ENCODE peak calls at places on chromosomes 11 and 22, in four cellular contexts. S, X, L and C are unnamed samples.
A peak's percentile ranks its signal among the peaks of the same experiment; 100 is the strongest.

GRCh38 chr11:72333657-72334056 is 89.7 kb upstream of the PHOX2A start:
- DNase-seq in S (peak; percentile 10), X (no peak), L (peak; percentile 48), C (peak; percentile 18)

GRCh38 chr11:97570636-97571035 is 1180.8 kb downstream of the JRKL start:
- DNase-seq in S (no peak), X (no peak), L (no peak), C (no peak)

GRCh38 chr11:57015679-57016078 is 27.0 kb downstream of the OR5AK2 start:
- DNase-seq in S (no peak), X (no peak), L (no peak), C (no peak)

GRCh38 chr11:80118071-80118470 is 677.2 kb upstream of the TENM4 start:
- DNase-seq in S (no peak), X (no peak), L (no peak), C (no peak)

GRCh38 chr22:36541831-36542391 is 12.9 kb upstream of the EIF3D start:
- DNase-seq in S (peak; percentile 70), X (peak; percentile 64), L (no peak), C (peak; percentile 95)

GRCh38 chr11:2589538-2589934 is 110.3 kb downstream of the KCNQ1OT1 start:
- DNase-seq in S (no peak), X (no peak), L (no peak), C (no peak)

GRCh38 chr11:46381046-46381835 is at the start of gene MDK:
- DNase-seq in S (no peak), X (no peak), L (peak; percentile 75), C (no peak)

GRCh38 chr11:72587696-72588095 is 86.5 kb downstream of the PDE2A start:
- DNase-seq in S (no peak), X (no peak), L (no peak), C (no peak)

GRCh38 chr11:45155627-45156180 is 9.3 kb downstream of the PRDM11 start:
- DNase-seq in S (no peak), X (no peak), L (no peak), C (no peak)

GRCh38 chr11:45155058-45155551 is 8.7 kb downstream of the PRDM11 start:
- DNase-seq in S (no peak), X (no peak), L (no peak), C (no peak)

GRCh38 chr11:45156201-45156600 is 9.8 kb downstream of the PRDM11 start:
- DNase-seq in S (no peak), X (no peak), L (no peak), C (no peak)

GRCh38 chr11:45152740-45153595 is 6.5 kb downstream of the PRDM11 start:
- DNase-seq in S (no peak), X (no peak), L (no peak), C (no peak)

GRCh38 chr11:45154276-45154675 is 7.8 kb downstream of the PRDM11 start:
- DNase-seq in S (no peak), X (no peak), L (no peak), C (no peak)
- H3K4me1 ChIP-seq in S (no peaks in the 10 kb centered on the region), X (no peaks in the 10 kb centered on the region), L (peaks cover 9% of the 10 kb centered on the region), C (no peaks in the 10 kb centered on the region)

DNA sequence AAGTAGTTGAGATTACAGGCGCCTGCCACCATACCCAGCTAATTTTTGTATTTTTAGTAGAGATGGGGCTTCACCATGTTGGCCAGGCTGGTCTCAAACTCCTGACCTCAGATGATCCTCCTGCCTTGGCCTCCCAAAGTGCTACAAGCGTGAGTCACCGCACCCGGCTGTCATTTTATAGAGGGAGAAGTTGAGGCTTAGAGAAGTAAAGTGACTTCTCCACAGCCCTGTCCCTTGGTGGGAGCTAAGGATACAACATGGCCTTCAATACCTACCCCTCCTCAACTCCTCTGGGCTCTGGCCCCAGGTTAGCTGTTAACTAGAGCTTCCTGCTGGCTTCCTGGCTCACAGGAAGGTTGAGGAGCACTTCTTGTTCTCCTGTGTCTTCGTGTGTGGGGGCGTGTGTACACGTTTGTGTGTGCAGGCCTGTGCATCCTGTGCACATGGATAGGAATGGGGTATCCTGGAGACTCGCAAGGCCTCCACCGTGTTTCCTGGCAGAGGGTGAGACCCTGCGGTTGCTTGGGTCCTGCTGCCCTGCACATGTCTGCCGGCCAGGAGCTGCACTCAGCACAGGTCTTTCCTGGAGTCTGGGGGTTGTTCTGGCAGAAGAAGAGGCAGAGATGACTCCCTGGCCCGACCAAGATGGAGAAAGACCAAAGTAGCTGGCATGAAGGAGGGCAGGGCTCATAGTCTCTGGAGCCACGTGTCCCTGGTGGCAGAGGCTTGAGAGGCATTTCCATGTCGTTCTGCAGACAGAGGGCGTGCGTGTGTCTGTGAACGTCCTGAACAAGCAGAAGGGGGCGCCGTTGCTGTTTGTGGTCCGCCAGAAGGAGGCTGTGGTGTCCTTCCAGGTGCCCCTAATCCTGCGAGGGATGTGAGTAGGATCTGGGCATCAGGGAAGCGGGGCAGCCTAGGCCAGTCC is 2.4 kb downstream of the SIDT2 start:
- DNase-seq in S (peak; percentile 77), X (peak; percentile 81), L (peak; percentile 51), C (peak; percentile 49)
- H3K4me1 ChIP-seq in S (peaks cover 9% of the 10 kb centered on the region), X (peaks cover 24% of the 10 kb centered on the region), L (peaks cover 15% of the 10 kb centered on the region), C (peaks cover 28% of the 10 kb centered on the region)

GRCh38 chr22:41844036-41844435 is 11.1 kb downstream of the SREBF2 start:
- DNase-seq in S (no peak), X (no peak), L (no peak), C (no peak)
- H3K4me1 ChIP-seq in S (no peaks in the 10 kb centered on the region), X (peaks cover 29% of the 10 kb centered on the region), L (peaks cover 17% of the 10 kb centered on the region), C (peaks cover 12% of the 10 kb centered on the region)

DNA sequence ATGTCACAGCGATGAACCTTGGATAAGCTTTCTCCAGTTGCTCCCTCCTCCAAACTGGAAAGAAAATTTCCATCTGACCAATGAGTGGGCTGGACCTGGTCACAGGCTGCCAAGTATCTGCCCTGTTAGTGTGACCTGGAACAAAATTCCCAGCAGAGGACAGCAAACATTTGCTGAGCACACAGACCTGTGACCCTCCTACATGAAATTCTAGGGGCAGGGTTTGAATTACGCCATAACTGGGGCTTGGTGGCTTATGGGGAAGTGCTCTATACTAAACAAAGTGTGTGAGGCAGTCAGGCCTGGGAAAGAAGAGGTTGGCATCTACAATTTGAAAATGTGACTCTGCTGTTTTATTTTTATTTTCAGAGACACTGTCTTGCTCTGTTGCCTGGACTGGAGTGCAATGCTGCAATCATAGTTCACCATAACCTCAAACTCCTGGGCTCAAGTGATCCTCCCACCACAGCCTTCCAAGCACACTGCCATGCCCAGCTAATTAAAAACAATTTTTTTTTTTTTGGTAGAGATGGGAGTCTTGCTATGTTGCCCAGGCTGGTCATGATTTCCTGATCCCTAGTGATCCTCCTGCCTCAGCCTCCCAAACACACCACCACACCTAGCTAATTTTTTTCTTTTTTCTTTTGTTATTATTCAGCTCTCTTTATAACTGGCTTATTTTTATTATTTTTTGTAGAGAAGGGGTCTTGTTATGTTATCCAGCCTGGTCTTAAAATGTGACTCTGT is 13.6 kb upstream of the XBP1 start:
- DNase-seq in S (peak; percentile 39), X (no peak), L (no peak), C (no peak)
- H3K4me1 ChIP-seq in S (no peaks in the 10 kb centered on the region), X (peaks cover 3% of the 10 kb centered on the region), L (peaks cover 6% of the 10 kb centered on the region), C (no peaks in the 10 kb centered on the region)

GRCh38 chr11:64842851-64843841 is 1.3 kb downstream of the CDC42BPG start:
- DNase-seq in S (no peak), X (no peak), L (no peak), C (no peak)

GRCh38 chr11:64845125-64845735 is 777 bp upstream of the CDC42BPG start:
- DNase-seq in S (no peak), X (no peak), L (no peak), C (no peak)

GRCh38 chr11:64842366-64842759 is 2.1 kb downstream of the CDC42BPG start:
- DNase-seq in S (no peak), X (no peak), L (no peak), C (no peak)

GRCh38 chr11:64844330-64845124 is at the start of gene CDC42BPG:
- DNase-seq in S (peak; percentile 58), X (peak; percentile 57), L (no peak), C (no peak)

DNA sequence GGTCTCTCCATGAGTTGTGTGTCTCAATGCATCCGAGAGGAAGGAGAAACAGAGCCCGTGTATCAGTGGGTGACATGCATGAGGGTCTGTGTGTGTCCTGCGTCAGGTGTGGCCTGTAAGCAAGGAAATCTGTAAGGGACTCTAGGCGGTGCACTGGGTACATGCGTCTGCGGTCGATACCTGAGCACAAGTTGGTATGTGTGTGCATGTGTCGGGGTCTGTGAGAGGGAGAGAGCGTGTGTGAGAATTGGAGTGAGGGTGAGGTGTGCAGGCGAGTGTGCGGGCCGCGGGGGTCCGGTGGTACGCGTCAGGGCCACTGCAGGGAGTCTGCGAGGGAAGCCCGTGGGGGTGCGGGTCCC is 503 bp downstream of the CDC42BPG start:
- DNase-seq in S (no peak), X (no peak), L (no peak), C (no peak)
- H3K4me1 ChIP-seq in S (peaks cover 7% of the 10 kb centered on the region), X (peaks cover 49% of the 10 kb centered on the region), L (peaks cover 15% of the 10 kb centered on the region), C (peaks cover 5% of the 10 kb centered on the region)

DNA sequence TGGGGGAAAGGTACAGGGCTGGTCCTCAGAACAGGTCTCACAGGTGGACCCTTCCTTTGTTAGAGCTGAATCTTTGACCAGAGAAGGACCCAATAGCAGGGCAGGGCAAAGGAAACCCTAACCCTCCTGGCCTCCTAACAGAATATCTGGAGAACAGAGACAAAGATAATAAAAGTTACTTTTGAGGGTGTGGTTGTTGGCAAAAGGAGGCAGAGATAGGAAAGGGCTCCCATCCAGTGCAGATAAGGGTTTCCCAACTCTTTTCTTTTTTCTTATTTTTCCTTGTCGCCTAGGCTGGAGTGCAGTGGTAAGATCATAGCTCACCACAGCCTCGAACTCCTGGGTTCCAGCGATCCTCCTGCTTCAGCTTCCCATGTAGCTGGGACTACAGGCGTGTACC is 11.9 kb downstream of the PCSK7 start:
- DNase-seq in S (no peak), X (no peak), L (no peak), C (no peak)
- H3K4me1 ChIP-seq in S (peaks cover 39% of the 10 kb centered on the region), X (peaks cover 10% of the 10 kb centered on the region), L (peaks cover under 1% of the 10 kb centered on the region), C (peaks cover 32% of the 10 kb centered on the region)